ENCODE peak calls at places on chromosomes 16 and 17, in six cellular contexts. D, W, X, I, P and U are unnamed samples.

GRCh38 chr17:78242024-78242742 is 10.8 kb downstream of the TMEM235 start:
- DNase-seq in P (no peak), I (no peak), D (no peak), X (no peak), W (peak), U (no peak)

GRCh38 chr16:31427441-31428276 is 501 bp downstream of the COX6A2 start:
- DNase-seq in I (peak), X (no peak), P (peak), D (peak), W (peak), U (peak)

GRCh38 chr17:77571562-77571981 is 386.9 kb upstream of the TNRC6C start:
- DNase-seq in I (no peak), W (peak), P (no peak), X (peak), D (no peak), U (peak)

GRCh38 chr17:3747805-3748204 is 24.1 kb downstream of the HASPIN start:
- DNase-seq in P (no peak), W (no peak), X (no peak), D (no peak), I (no peak), U (no peak)

GRCh38 chr17:77140878-77141767 is at the start of gene SEC14L1:
- DNase-seq in I (peak), P (peak), D (peak), X (peak), W (no peak), U (peak)

GRCh38 chr17:16215965-16216316 is 607 bp upstream of the NCOR1 start:
- DNase-seq in D (no peak), W (peak), I (no peak), X (no peak), P (no peak), U (peak)

GRCh38 chr17:62625870-62626200 is 1.6 kb upstream of the MRC2 start:
- DNase-seq in W (no peak), I (no peak), D (no peak), X (no peak), P (no peak), U (no peak)

GRCh38 chr16:46787909-46788308 is 39.8 kb upstream of the MYLK3 start:
- DNase-seq in W (no peak), I (no peak), P (no peak), X (no peak), D (no peak), U (no peak)

GRCh38 chr16:19555938-19556778 is 655 bp downstream of the VPS35L start:
- DNase-seq in I (peak), P (peak), W (peak), X (peak), D (peak), U (no peak)

GRCh38 chr16:56269824-56270684 is 78.8 kb downstream of the GNAO1 start:
- DNase-seq in X (peak), I (no peak), P (no peak), D (no peak), W (no peak), U (peak)

GRCh38 chr16:84053237-84053636 is 10.6 kb upstream of the SLC38A8 start:
- DNase-seq in D (no peak), X (no peak), I (no peak), P (no peak), W (no peak), U (no peak)

GRCh38 chr17:28258347-28258887 is 60.6 kb upstream of the TMEM97 start:
- DNase-seq in P (no peak), X (no peak), D (no peak), I (no peak), W (no peak), U (no peak)

GRCh38 chr17:69853533-69854262 is 221.3 kb upstream of the KCNJ16 start:
- DNase-seq in I (peak), X (no peak), D (no peak), P (no peak), W (no peak), U (no peak)

GRCh38 chr16:87144232-87144631 is 173.0 kb downstream of the C16orf95 start:
- DNase-seq in W (no peak), X (no peak), I (no peak), P (no peak), D (no peak), U (no peak)

GRCh38 chr16:26981266-26981938 is 85.3 kb upstream of the C16orf82 start:
- DNase-seq in P (no peak), D (no peak), I (no peak), W (peak), X (no peak), U (no peak)

GRCh38 chr16:17773698-17774101 is 302.9 kb upstream of the XYLT1 start:
- DNase-seq in W (no peak), P (no peak), I (no peak), D (no peak), X (no peak), U (no peak)

GRCh38 chr16:1403733-1404132 is 10.8 kb downstream of the UNKL start:
- DNase-seq in X (no peak), W (no peak), D (no peak), P (no peak), I (no peak), U (no peak)

GRCh38 chr17:3867606-3868005 is 21.6 kb upstream of the NCBP3 start:
- DNase-seq in X (no peak), I (peak), P (no peak), D (no peak), W (no peak), U (no peak)

GRCh38 chr17:62692721-62693431 is 65.4 kb downstream of the MRC2 start:
- DNase-seq in I (no peak), W (no peak), D (peak), X (peak), P (peak), U (no peak)

GRCh38 chr16:64736887-64737286 is 385.0 kb downstream of the CDH11 start:
- DNase-seq in X (no peak), D (no peak), P (no peak), I (no peak), W (no peak), U (peak)

GRCh38 chr17:14471052-14471451 is 170.2 kb downstream of the HS3ST3B1 start:
- DNase-seq in D (no peak), P (no peak), W (peak), I (no peak), X (no peak), U (no peak)

GRCh38 chr17:3004925-3005324 is 58.5 kb downstream of the OR1D5 start:
- DNase-seq in X (no peak), D (no peak), P (no peak), I (no peak), W (no peak), U (peak)

GRCh38 chr16:24189941-24190340 is 66.2 kb upstream of the CACNG3 start:
- DNase-seq in D (no peak), X (no peak), P (no peak), I (no peak), W (no peak), U (no peak)

GRCh38 chr17:76687278-76688164 is 23.2 kb downstream of the MXRA7 start:
- DNase-seq in X (no peak), P (no peak), W (no peak), I (peak), D (no peak), U (peak)

GRCh38 chr16:82011199-82011641 is at the start of gene SDR42E1:
- DNase-seq in I (no peak), P (peak), W (no peak), X (no peak), D (no peak), U (no peak)

GRCh38 chr16:24218299-24218698 is 37.8 kb upstream of the CACNG3 start:
- DNase-seq in I (no peak), X (no peak), P (no peak), D (no peak), W (no peak), U (no peak)

GRCh38 chr16:57134982-57135381 is 42.6 kb downstream of the CPNE2 start:
- DNase-seq in P (no peak), D (no peak), I (no peak), W (no peak), X (no peak), U (no peak)

GRCh38 chr17:21475555-21475954 is 99.4 kb downstream of the KCNJ12 start:
- DNase-seq in W (no peak), I (no peak), X (no peak), D (peak), P (no peak), U (peak)

GRCh38 chr17:17056167-17056562 is 13.9 kb downstream of the MPRIP start:
- DNase-seq in W (no peak), P (no peak), I (no peak), X (no peak), D (no peak), U (peak)

GRCh38 chr16:84925773-84926372 is 85.5 kb downstream of the ZDHHC7 start:
- DNase-seq in P (no peak), W (no peak), D (no peak), I (no peak), X (no peak), U (no peak)

GRCh38 chr17:40241435-40241834 is 22.3 kb downstream of the WIPF2 start:
- DNase-seq in P (no peak), D (no peak), X (no peak), I (no peak), W (no peak), U (no peak)

GRCh38 chr17:72171703-72172670 is 51.2 kb downstream of the SOX9 start:
- DNase-seq in X (no peak), D (no peak), I (peak), W (no peak), P (no peak), U (no peak)
- TF ChIP-seq CTCF in X (no peak), D (no peak), I (no peak), W (no peak), P (no peak), U (no peak)

GRCh38 chr17:68435876-68436842 is 21.1 kb downstream of the WIPI1 start:
- DNase-seq in X (peak), D (peak), I (peak), P (peak), W (peak), U (peak)
- TF ChIP-seq CTCF in X (peak), D (peak), I (peak), P (peak), W (peak), U (peak)

DNA sequence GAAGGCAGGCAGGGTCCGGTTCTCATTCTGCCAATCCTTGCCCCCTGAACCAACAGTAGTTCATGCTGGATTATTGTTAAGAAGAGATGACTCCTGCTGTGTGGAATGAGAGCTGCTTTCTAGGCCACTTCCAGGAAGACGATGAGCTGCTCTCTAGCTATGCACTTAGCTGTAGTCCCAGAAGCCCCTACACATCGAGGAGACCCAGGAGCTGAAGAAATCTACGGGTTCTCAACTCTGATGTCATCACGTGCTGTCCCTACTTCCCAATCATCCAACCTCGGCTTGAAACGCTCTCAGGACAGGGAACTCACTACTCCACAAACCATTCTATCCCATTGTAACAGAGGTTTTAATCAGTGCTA is 29.0 kb upstream of the EMP2 start:
- DNase-seq in X (no peak), W (peak), P (no peak), I (no peak), D (no peak), U (no peak)
- TF ChIP-seq CTCF in X (no peak), W (no peak), P (no peak), I (no peak), D (no peak), U (no peak)

GRCh38 chr16:4654387-4654901 is 29.8 kb downstream of the MGRN1 start:
- DNase-seq in W (no peak), P (no peak), D (no peak), I (no peak), X (no peak), U (no peak)
- TF ChIP-seq CTCF in W (no peak), P (no peak), D (no peak), I (no peak), X (no peak), U (no peak)

DNA sequence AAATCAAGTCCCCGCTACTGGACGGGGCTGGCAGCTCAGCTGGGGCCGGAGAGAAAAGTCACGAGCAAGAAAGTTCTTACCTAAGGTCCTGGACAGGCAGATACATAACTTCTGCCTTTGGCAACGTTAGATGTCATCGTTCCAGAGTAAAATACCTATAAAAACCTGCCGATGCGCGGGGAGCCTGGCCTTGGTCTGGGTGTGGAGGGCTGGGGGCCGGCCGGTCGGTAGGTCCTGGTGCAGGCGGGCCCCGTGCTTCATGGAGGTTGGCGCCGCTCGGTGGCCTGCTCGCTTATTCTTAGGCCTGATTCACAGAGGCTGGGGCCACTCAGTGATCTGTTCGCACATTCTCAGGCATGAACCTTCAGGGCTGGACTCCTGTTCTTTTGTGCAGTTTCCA is 33.7 kb upstream of the ZNF750 start:
- DNase-seq in W (no peak), I (no peak), D (no peak), P (no peak), X (no peak), U (no peak)
- TF ChIP-seq CTCF in W (no peak), I (no peak), D (no peak), P (no peak), X (no peak), U (no peak)

GRCh38 chr16:66084306-66084705 is 282.2 kb upstream of the CDH5 start:
- DNase-seq in I (no peak), X (no peak), D (no peak), W (no peak), P (no peak), U (no peak)
- TF ChIP-seq CTCF in I (no peak), X (no peak), D (no peak), W (no peak), P (no peak), U (no peak)

GRCh38 chr17:41910701-41911391 is 7.9 kb downstream of the ACLY start:
- DNase-seq in X (no peak), I (peak), D (no peak), W (peak), P (no peak), U (no peak)

GRCh38 chr17:41914358-41914766 is 4.4 kb downstream of the ACLY start:
- DNase-seq in D (no peak), X (no peak), P (no peak), I (no peak), W (no peak), U (no peak)

GRCh38 chr17:41915020-41915419 is 3.7 kb downstream of the ACLY start:
- DNase-seq in D (no peak), W (no peak), I (no peak), X (no peak), P (no peak), U (no peak)

GRCh38 chr17:41913798-41914197 is 5.0 kb downstream of the ACLY start:
- DNase-seq in D (no peak), W (no peak), P (no peak), I (no peak), X (no peak), U (no peak)

GRCh38 chr17:41912925-41913324 is 5.8 kb downstream of the ACLY start:
- DNase-seq in I (no peak), W (no peak), D (no peak), P (no peak), X (no peak), U (no peak)
- TF ChIP-seq CTCF in I (no peak), W (no peak), D (no peak), P (no peak), X (peak), U (no peak)

GRCh38 chr17:48373130-48373844 is 56.7 kb downstream of the SKAP1 start:
- DNase-seq in X (no peak), D (no peak), W (no peak), P (no peak), I (no peak), U (no peak)

GRCh38 chr17:48375356-48375755 is 54.7 kb downstream of the SKAP1 start:
- DNase-seq in X (no peak), W (no peak), D (no peak), P (no peak), I (no peak), U (no peak)

GRCh38 chr17:48373882-48374281 is 56.1 kb downstream of the SKAP1 start:
- DNase-seq in X (no peak), I (no peak), W (no peak), P (no peak), D (no peak), U (no peak)

GRCh38 chr17:48376926-48377325 is 53.1 kb downstream of the SKAP1 start:
- DNase-seq in W (no peak), D (no peak), I (no peak), X (no peak), P (no peak), U (no peak)

DNA sequence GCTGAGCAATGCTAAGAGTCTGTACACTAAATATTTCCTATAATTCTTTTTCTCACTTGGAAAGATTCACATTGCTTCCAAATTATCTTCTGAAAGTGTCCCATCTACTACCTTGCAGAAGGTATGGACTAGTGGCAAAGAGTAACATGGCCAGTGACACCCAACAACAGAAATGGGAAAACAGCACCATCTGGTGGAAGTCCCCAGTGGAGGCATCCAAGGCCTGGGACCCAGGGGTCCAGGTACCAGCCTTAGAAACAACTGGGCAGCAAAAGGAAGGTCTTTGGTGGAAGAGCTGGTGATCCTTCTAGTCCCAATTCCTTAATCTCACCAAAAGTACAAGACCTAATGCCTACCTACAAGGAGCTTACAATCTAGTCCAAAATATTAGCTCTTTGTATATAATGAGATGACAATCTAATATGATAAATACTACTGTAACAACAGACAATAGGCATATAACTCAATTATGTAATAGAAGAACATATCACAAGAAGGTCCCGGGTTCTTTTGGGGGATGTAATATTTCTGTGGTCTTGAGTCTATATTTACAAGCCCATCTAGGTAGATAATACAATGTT is 55.3 kb downstream of the SKAP1 start:
- DNase-seq in X (peak), W (no peak), D (peak), P (peak), I (peak), U (no peak)
- TF ChIP-seq CTCF in X (peak), W (no peak), D (peak), P (peak), I (peak), U (no peak)